ENCODE peak calls at places on chromosome 15, in four cellular contexts. One of them, this sample, is unnamed.

GRCh38 chr15:80404719-80405553 is 754 bp downstream of the ARNT2 start:
- DNase-seq in fibroblast of gingiva: no peak
- DNase-seq in HCEC 1CT: no peak
- DNase-seq in AG09309: no peak
- DNase-seq in this sample: peak

GRCh38 chr15:68637755-68638405 is 59.1 kb downstream of the CORO2B start:
- DNase-seq in fibroblast of gingiva: peak
- DNase-seq in HCEC 1CT: peak
- DNase-seq in AG09309: no peak
- DNase-seq in this sample: peak

GRCh38 chr15:57217716-57218598 is 158.3 kb upstream of the CGNL1 start:
- DNase-seq in fibroblast of gingiva: no peak
- DNase-seq in HCEC 1CT: peak
- DNase-seq in AG09309: no peak
- DNase-seq in this sample: no peak

GRCh38 chr15:39171944-39172368 is 408.9 kb upstream of the THBS1 start:
- DNase-seq in fibroblast of gingiva: peak
- DNase-seq in HCEC 1CT: peak
- DNase-seq in AG09309: peak
- DNase-seq in this sample: peak

GRCh38 chr15:77659350-77660321 is 26.9 kb upstream of the LINGO1 start:
- DNase-seq in fibroblast of gingiva: peak
- DNase-seq in HCEC 1CT: peak
- DNase-seq in AG09309: peak
- DNase-seq in this sample: peak

GRCh38 chr15:46636220-46636619 is 1001.4 kb downstream of the SQOR start:
- DNase-seq in fibroblast of gingiva: no peak
- DNase-seq in HCEC 1CT: no peak
- DNase-seq in AG09309: no peak
- DNase-seq in this sample: no peak

GRCh38 chr15:52013151-52013791 is 5.7 kb upstream of the MAPK6 start:
- DNase-seq in fibroblast of gingiva: no peak
- DNase-seq in HCEC 1CT: peak
- DNase-seq in AG09309: no peak
- DNase-seq in this sample: peak

GRCh38 chr15:40091861-40092415 is 16.7 kb downstream of the BMF start:
- DNase-seq in fibroblast of gingiva: no peak
- DNase-seq in HCEC 1CT: no peak
- DNase-seq in AG09309: no peak
- DNase-seq in this sample: no peak

GRCh38 chr15:92848852-92849598 is 51.1 kb upstream of the CHD2 start:
- DNase-seq in fibroblast of gingiva: peak
- DNase-seq in HCEC 1CT: peak
- DNase-seq in AG09309: peak
- DNase-seq in this sample: peak

GRCh38 chr15:74627766-74628165 is 12.1 kb downstream of the CLK3 start:
- DNase-seq in fibroblast of gingiva: no peak
- DNase-seq in HCEC 1CT: no peak
- DNase-seq in AG09309: no peak
- DNase-seq in this sample: no peak

GRCh38 chr15:75590239-75590638 is 11.1 kb upstream of the PTPN9 start:
- DNase-seq in fibroblast of gingiva: no peak
- DNase-seq in HCEC 1CT: no peak
- DNase-seq in AG09309: no peak
- DNase-seq in this sample: no peak

GRCh38 chr15:70042553-70043214 is 55.0 kb downstream of the TLE3 start:
- DNase-seq in fibroblast of gingiva: no peak
- DNase-seq in HCEC 1CT: no peak
- DNase-seq in AG09309: no peak
- DNase-seq in this sample: no peak

GRCh38 chr15:58575045-58575786 is 143.4 kb downstream of the LIPC start:
- DNase-seq in fibroblast of gingiva: no peak
- DNase-seq in HCEC 1CT: no peak
- DNase-seq in AG09309: no peak
- DNase-seq in this sample: no peak

GRCh38 chr15:48693474-48693873 is 48.0 kb upstream of the FBN1 start:
- DNase-seq in fibroblast of gingiva: peak
- DNase-seq in HCEC 1CT: peak
- DNase-seq in AG09309: no peak
- DNase-seq in this sample: peak